ENCODE peak calls at places on chromosomes 7 and 10, in six cellular contexts. One of them, this sample, is unnamed.

GRCh38 chr10:51806079-51806835 is 106.9 kb upstream of the CSTF2T start:
- DNase-seq in left ventricle myocardium inferior: no peak
- DNase-seq in ovary: no peak
- DNase-seq in retinal pigment epithelial cell: no peak
- DNase-seq in fibroblast of villous mesenchyme: no peak
- DNase-seq in AG04450: no peak
- DNase-seq in this sample: no peak

GRCh38 chr7:92025260-92025659 is 84.6 kb downstream of the AKAP9 start:
- DNase-seq in left ventricle myocardium inferior: no peak
- DNase-seq in AG04450: peak
- DNase-seq in ovary: no peak
- DNase-seq in retinal pigment epithelial cell: no peak
- DNase-seq in fibroblast of villous mesenchyme: peak
- DNase-seq in this sample: no peak

GRCh38 chr10:88974446-88975376 is 15.9 kb upstream of the FAS start:
- DNase-seq in fibroblast of villous mesenchyme: peak
- DNase-seq in retinal pigment epithelial cell: no peak
- DNase-seq in ovary: no peak
- DNase-seq in AG04450: no peak
- DNase-seq in left ventricle myocardium inferior: no peak
- DNase-seq in this sample: no peak

GRCh38 chr7:47581821-47582747 is at the start of gene TNS3:
- DNase-seq in ovary: peak
- DNase-seq in fibroblast of villous mesenchyme: peak
- DNase-seq in AG04450: no peak
- DNase-seq in left ventricle myocardium inferior: peak
- DNase-seq in retinal pigment epithelial cell: no peak
- DNase-seq in this sample: peak

GRCh38 chr7:151426486-151426905 is 13.4 kb downstream of the CRYGN start:
- DNase-seq in AG04450: peak
- DNase-seq in retinal pigment epithelial cell: peak
- DNase-seq in fibroblast of villous mesenchyme: peak
- DNase-seq in left ventricle myocardium inferior: peak
- DNase-seq in ovary: peak
- DNase-seq in this sample: no peak

GRCh38 chr10:80277567-80278250 is 11.7 kb downstream of the MAT1A start:
- DNase-seq in AG04450: no peak
- DNase-seq in fibroblast of villous mesenchyme: no peak
- DNase-seq in retinal pigment epithelial cell: no peak
- DNase-seq in ovary: peak
- DNase-seq in left ventricle myocardium inferior: no peak
- DNase-seq in this sample: no peak

GRCh38 chr10:90227259-90227658 is 525.9 kb downstream of the KIF20B start:
- DNase-seq in fibroblast of villous mesenchyme: peak
- DNase-seq in left ventricle myocardium inferior: no peak
- DNase-seq in retinal pigment epithelial cell: peak
- DNase-seq in ovary: no peak
- DNase-seq in AG04450: peak
- DNase-seq in this sample: no peak

GRCh38 chr10:111297351-111297848 is 220.6 kb downstream of the ADRA2A start:
- DNase-seq in ovary: no peak
- DNase-seq in fibroblast of villous mesenchyme: peak
- DNase-seq in AG04450: no peak
- DNase-seq in left ventricle myocardium inferior: no peak
- DNase-seq in retinal pigment epithelial cell: no peak
- DNase-seq in this sample: no peak

GRCh38 chr7:7002416-7003062 is 176.5 kb upstream of the CCZ1B start:
- DNase-seq in fibroblast of villous mesenchyme: no peak
- DNase-seq in ovary: no peak
- DNase-seq in retinal pigment epithelial cell: no peak
- DNase-seq in left ventricle myocardium inferior: no peak
- DNase-seq in AG04450: no peak
- DNase-seq in this sample: no peak

GRCh38 chr10:93070378-93071176 is 3.1 kb upstream of the CYP26A1 start:
- DNase-seq in retinal pigment epithelial cell: no peak
- DNase-seq in ovary: no peak
- DNase-seq in AG04450: no peak
- DNase-seq in left ventricle myocardium inferior: no peak
- DNase-seq in fibroblast of villous mesenchyme: no peak
- DNase-seq in this sample: no peak

GRCh38 chr7:47253650-47254080 is 328.2 kb downstream of the TNS3 start:
- DNase-seq in ovary: peak
- DNase-seq in retinal pigment epithelial cell: no peak
- DNase-seq in fibroblast of villous mesenchyme: peak
- DNase-seq in AG04450: peak
- DNase-seq in left ventricle myocardium inferior: peak
- DNase-seq in this sample: no peak

GRCh38 chr7:68925241-68925640 is 673.0 kb upstream of the AUTS2 start:
- DNase-seq in retinal pigment epithelial cell: peak
- DNase-seq in AG04450: no peak
- DNase-seq in fibroblast of villous mesenchyme: no peak
- DNase-seq in left ventricle myocardium inferior: no peak
- DNase-seq in ovary: no peak
- DNase-seq in this sample: no peak

GRCh38 chr10:119608316-119609155 is 11.8 kb upstream of the TIAL1 start:
- DNase-seq in ovary: no peak
- DNase-seq in fibroblast of villous mesenchyme: peak
- DNase-seq in AG04450: no peak
- DNase-seq in left ventricle myocardium inferior: peak
- DNase-seq in retinal pigment epithelial cell: no peak
- DNase-seq in this sample: peak

GRCh38 chr7:985915-986741 is 3.1 kb downstream of the CYP2W1 start:
- DNase-seq in fibroblast of villous mesenchyme: peak
- DNase-seq in retinal pigment epithelial cell: no peak
- DNase-seq in ovary: peak
- DNase-seq in left ventricle myocardium inferior: no peak
- DNase-seq in AG04450: no peak
- DNase-seq in this sample: no peak

GRCh38 chr7:11795231-11795630 is 36.8 kb downstream of the THSD7A start:
- DNase-seq in left ventricle myocardium inferior: no peak
- DNase-seq in retinal pigment epithelial cell: no peak
- DNase-seq in fibroblast of villous mesenchyme: no peak
- DNase-seq in ovary: no peak
- DNase-seq in AG04450: no peak
- DNase-seq in this sample: no peak

GRCh38 chr7:100722480-100723212 is 2.4 kb downstream of the EPO start:
- DNase-seq in AG04450: no peak
- DNase-seq in left ventricle myocardium inferior: no peak
- DNase-seq in fibroblast of villous mesenchyme: no peak
- DNase-seq in retinal pigment epithelial cell: no peak
- DNase-seq in ovary: no peak
- DNase-seq in this sample: no peak

GRCh38 chr7:100721505-100721812 is 1.2 kb downstream of the EPO start:
- DNase-seq in fibroblast of villous mesenchyme: no peak
- DNase-seq in AG04450: no peak
- DNase-seq in retinal pigment epithelial cell: no peak
- DNase-seq in ovary: no peak
- DNase-seq in left ventricle myocardium inferior: no peak
- DNase-seq in this sample: no peak

GRCh38 chr7:100720320-100720644 is at the start of gene EPO:
- DNase-seq in retinal pigment epithelial cell: no peak
- DNase-seq in fibroblast of villous mesenchyme: no peak
- DNase-seq in AG04450: no peak
- DNase-seq in left ventricle myocardium inferior: no peak
- DNase-seq in ovary: no peak
- DNase-seq in this sample: no peak

GRCh38 chr7:100720645-100721504 is 607 bp downstream of the EPO start:
- DNase-seq in left ventricle myocardium inferior: no peak
- DNase-seq in ovary: no peak
- DNase-seq in retinal pigment epithelial cell: no peak
- DNase-seq in fibroblast of villous mesenchyme: no peak
- DNase-seq in AG04450: no peak
- DNase-seq in this sample: no peak

DNA sequence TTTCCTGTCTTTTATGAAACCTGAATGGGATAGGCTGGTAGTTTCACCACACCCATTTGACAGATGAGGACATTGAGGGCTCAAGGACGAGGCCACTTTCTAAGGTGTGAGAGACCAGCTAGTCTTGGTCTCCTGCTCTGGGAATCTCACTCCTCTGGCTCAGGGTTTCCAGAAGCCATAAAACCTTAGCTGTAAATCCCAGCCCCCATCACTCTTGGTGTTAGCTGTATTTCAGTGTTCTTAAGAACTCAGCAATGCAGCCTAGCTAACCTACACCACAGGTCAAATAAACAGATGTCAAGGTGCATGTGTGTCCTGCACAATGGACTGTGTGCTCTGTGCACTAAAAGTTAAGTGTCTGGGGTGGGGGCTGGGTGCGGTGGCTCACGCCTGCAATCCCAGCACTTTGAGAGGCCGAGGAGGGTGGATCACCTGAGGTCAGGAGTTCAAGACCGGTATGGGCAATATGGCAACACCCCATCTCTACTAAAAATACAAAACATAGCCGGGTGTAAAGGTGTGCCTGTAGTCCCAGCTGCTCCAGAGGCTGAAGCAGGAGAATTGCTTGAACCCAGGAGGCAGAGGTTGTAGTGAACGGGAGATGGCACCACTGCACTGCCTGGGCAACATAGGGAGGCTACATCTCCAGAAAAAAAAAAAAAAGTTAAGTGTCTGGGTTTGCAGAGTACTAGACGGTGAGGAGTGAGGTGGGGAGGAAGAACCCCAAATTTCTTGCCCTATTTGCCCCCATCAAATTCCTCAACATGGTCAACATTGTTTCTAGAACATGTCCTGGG is 547 bp upstream of the EPO start:
- DNase-seq in left ventricle myocardium inferior: no peak
- DNase-seq in AG04450: peak
- DNase-seq in retinal pigment epithelial cell: no peak
- DNase-seq in ovary: no peak
- DNase-seq in fibroblast of villous mesenchyme: peak
- DNase-seq in this sample: no peak
- TF ChIP-seq CTCF in left ventricle myocardium inferior: no peak
- TF ChIP-seq CTCF in AG04450: peak
- TF ChIP-seq CTCF in retinal pigment epithelial cell: peak
- TF ChIP-seq CTCF in ovary: no peak
- TF ChIP-seq CTCF in fibroblast of villous mesenchyme: peak
- TF ChIP-seq CTCF in this sample: no peak

GRCh38 chr10:130686680-130687300 is 550.6 kb downstream of the GLRX3 start:
- DNase-seq in ovary: no peak
- DNase-seq in retinal pigment epithelial cell: no peak
- DNase-seq in left ventricle myocardium inferior: no peak
- DNase-seq in AG04450: no peak
- DNase-seq in fibroblast of villous mesenchyme: no peak
- DNase-seq in this sample: peak
- TF ChIP-seq CTCF in ovary: no peak
- TF ChIP-seq CTCF in retinal pigment epithelial cell: no peak
- TF ChIP-seq CTCF in left ventricle myocardium inferior: peak
- TF ChIP-seq CTCF in AG04450: no peak
- TF ChIP-seq CTCF in fibroblast of villous mesenchyme: no peak
- TF ChIP-seq CTCF in this sample: peak

GRCh38 chr10:125629758-125630376 is 53.1 kb downstream of the TEX36 start:
- DNase-seq in ovary: no peak
- DNase-seq in retinal pigment epithelial cell: no peak
- DNase-seq in fibroblast of villous mesenchyme: peak
- DNase-seq in AG04450: peak
- DNase-seq in left ventricle myocardium inferior: no peak
- DNase-seq in this sample: no peak
- TF ChIP-seq CTCF in ovary: no peak
- TF ChIP-seq CTCF in retinal pigment epithelial cell: peak
- TF ChIP-seq CTCF in fibroblast of villous mesenchyme: peak
- TF ChIP-seq CTCF in AG04450: peak
- TF ChIP-seq CTCF in left ventricle myocardium inferior: peak
- TF ChIP-seq CTCF in this sample: peak

GRCh38 chr7:155810607-155811559 is 1.4 kb downstream of the SHH start:
- DNase-seq in fibroblast of villous mesenchyme: no peak
- DNase-seq in left ventricle myocardium inferior: no peak
- DNase-seq in ovary: no peak
- DNase-seq in AG04450: no peak
- DNase-seq in retinal pigment epithelial cell: no peak
- DNase-seq in this sample: no peak

GRCh38 chr7:155807805-155808550 is 4.3 kb downstream of the SHH start:
- DNase-seq in fibroblast of villous mesenchyme: no peak
- DNase-seq in ovary: no peak
- DNase-seq in left ventricle myocardium inferior: no peak
- DNase-seq in retinal pigment epithelial cell: no peak
- DNase-seq in AG04450: no peak
- DNase-seq in this sample: no peak

GRCh38 chr7:155808551-155809331 is 3.5 kb downstream of the SHH start:
- DNase-seq in AG04450: no peak
- DNase-seq in ovary: no peak
- DNase-seq in fibroblast of villous mesenchyme: no peak
- DNase-seq in left ventricle myocardium inferior: no peak
- DNase-seq in retinal pigment epithelial cell: no peak
- DNase-seq in this sample: peak

GRCh38 chr7:155809947-155810606 is 2.2 kb downstream of the SHH start:
- DNase-seq in fibroblast of villous mesenchyme: no peak
- DNase-seq in left ventricle myocardium inferior: no peak
- DNase-seq in AG04450: no peak
- DNase-seq in ovary: no peak
- DNase-seq in retinal pigment epithelial cell: no peak
- DNase-seq in this sample: no peak

GRCh38 chr7:155809332-155809946 is 2.8 kb downstream of the SHH start:
- DNase-seq in ovary: no peak
- DNase-seq in fibroblast of villous mesenchyme: no peak
- DNase-seq in left ventricle myocardium inferior: no peak
- DNase-seq in AG04450: no peak
- DNase-seq in retinal pigment epithelial cell: no peak
- DNase-seq in this sample: no peak
- TF ChIP-seq CTCF in ovary: no peak
- TF ChIP-seq CTCF in fibroblast of villous mesenchyme: no peak
- TF ChIP-seq CTCF in left ventricle myocardium inferior: no peak
- TF ChIP-seq CTCF in AG04450: no peak
- TF ChIP-seq CTCF in retinal pigment epithelial cell: no peak
- TF ChIP-seq CTCF in this sample: no peak

GRCh38 chr7:73725703-73726466 is 6.4 kb upstream of the STX1A start:
- DNase-seq in left ventricle myocardium inferior: peak
- DNase-seq in AG04450: no peak
- DNase-seq in ovary: peak
- DNase-seq in retinal pigment epithelial cell: no peak
- DNase-seq in fibroblast of villous mesenchyme: peak
- DNase-seq in this sample: peak
- TF ChIP-seq CTCF in left ventricle myocardium inferior: peak
- TF ChIP-seq CTCF in AG04450: peak
- TF ChIP-seq CTCF in ovary: peak
- TF ChIP-seq CTCF in retinal pigment epithelial cell: peak
- TF ChIP-seq CTCF in fibroblast of villous mesenchyme: peak
- TF ChIP-seq CTCF in this sample: peak

GRCh38 chr10:20948723-20949327 is 51.7 kb upstream of the NEBL start:
- DNase-seq in retinal pigment epithelial cell: no peak
- DNase-seq in ovary: no peak
- DNase-seq in fibroblast of villous mesenchyme: no peak
- DNase-seq in left ventricle myocardium inferior: no peak
- DNase-seq in AG04450: no peak
- DNase-seq in this sample: no peak
- TF ChIP-seq CTCF in retinal pigment epithelial cell: no peak
- TF ChIP-seq CTCF in ovary: no peak
- TF ChIP-seq CTCF in fibroblast of villous mesenchyme: no peak
- TF ChIP-seq CTCF in left ventricle myocardium inferior: no peak
- TF ChIP-seq CTCF in AG04450: no peak
- TF ChIP-seq CTCF in this sample: no peak